ENCODE peak calls at places on chromosomes 6 and 20, in five cellular contexts. D, C, Z, Y and K are unnamed samples.

GRCh38 chr20:62685781-62686555 is 22.7 kb upstream of the NTSR1 start:
- DNase-seq in D (no peak), C (peak), Z (no peak), Y (no peak), K (no peak)

GRCh38 chr20:34220581-34220980 is 20.6 kb upstream of the ASIP start:
- DNase-seq in D (no peak), C (no peak), Z (no peak), Y (no peak), K (no peak)

GRCh38 chr6:77543601-77544000 is 80.3 kb upstream of the HTR1B start:
- DNase-seq in D (no peak), C (no peak), Z (no peak), Y (no peak), K (no peak)

GRCh38 chr6:150027806-150028565 is 2.7 kb upstream of the RAET1L start:
- DNase-seq in D (no peak), C (no peak), Z (no peak), Y (no peak), K (no peak)

GRCh38 chr6:5989141-5989723 is 17.5 kb downstream of the NRN1 start:
- DNase-seq in D (no peak), C (peak), Z (no peak), Y (no peak), K (no peak)

GRCh38 chr6:119342430-119342829 is 7.1 kb downstream of the MAN1A1 start:
- DNase-seq in D (no peak), C (no peak), Z (no peak), Y (no peak), K (no peak)

GRCh38 chr6:7402746-7403145 is 13.1 kb downstream of the RIOK1 start:
- DNase-seq in D (no peak), C (peak), Z (no peak), Y (no peak), K (no peak)

GRCh38 chr6:56860466-56860865 is 94.4 kb upstream of the BEND6 start:
- DNase-seq in D (no peak), C (no peak), Z (no peak), Y (no peak), K (no peak)

GRCh38 chr6:12958052-12958706 is 241.6 kb downstream of the PHACTR1 start:
- DNase-seq in D (no peak), C (peak), Z (no peak), Y (no peak), K (no peak)

GRCh38 chr20:6769953-6770831 is 2.7 kb downstream of the BMP2 start:
- DNase-seq in D (no peak), C (no peak), Z (peak), Y (no peak), K (no peak)

GRCh38 chr6:97032950-97033349 is 108.4 kb downstream of the KLHL32 start:
- DNase-seq in D (no peak), C (no peak), Z (no peak), Y (no peak), K (no peak)

GRCh38 chr6:150813993-150814359 is 51.5 kb upstream of the MTHFD1L start:
- DNase-seq in D (no peak), C (no peak), Z (no peak), Y (no peak), K (no peak)

GRCh38 chr20:15162061-15162740 is 824.8 kb upstream of the FLRT3 start:
- DNase-seq in D (no peak), C (no peak), Z (no peak), Y (no peak), K (no peak)

GRCh38 chr6:138593100-138593877 is 94.0 kb upstream of the NHSL1 start:
- DNase-seq in D (peak), C (peak), Z (no peak), Y (peak), K (no peak)

GRCh38 chr6:167668019-167668753 is 158.5 kb upstream of the AFDN start:
- DNase-seq in D (no peak), C (no peak), Z (no peak), Y (no peak), K (no peak)

GRCh38 chr6:154380733-154381132 is 24.1 kb upstream of the IPCEF1 start:
- DNase-seq in D (no peak), C (no peak), Z (no peak), Y (no peak), K (no peak)

GRCh38 chr6:43803055-43803782 is 33.2 kb downstream of the VEGFA start:
- DNase-seq in D (no peak), C (no peak), Z (no peak), Y (no peak), K (no peak)

GRCh38 chr20:56373942-56374341 is 15.2 kb downstream of the FAM210B start:
- DNase-seq in D (no peak), C (peak), Z (no peak), Y (no peak), K (no peak)

GRCh38 chr20:33339515-33340058 is 56.6 kb downstream of the BPIFB1 start:
- DNase-seq in D (no peak), C (no peak), Z (no peak), Y (no peak), K (no peak)

GRCh38 chr6:9204171-9204570 is 768.8 kb upstream of the SLC35B3 start:
- DNase-seq in D (no peak), C (no peak), Z (no peak), Y (no peak), K (no peak)

GRCh38 chr20:48286571-48287551 is 501.6 kb upstream of the SULF2 start:
- DNase-seq in D (no peak), C (no peak), Z (peak), Y (no peak), K (no peak)

GRCh38 chr6:43123691-43124314 is 47.3 kb upstream of the SRF start:
- DNase-seq in D (no peak), C (no peak), Z (peak), Y (no peak), K (no peak)

GRCh38 chr6:43575105-43575771 is 600 bp downstream of the XPO5 start:
- DNase-seq in D (peak), C (peak), Z (no peak), Y (no peak), K (peak)

GRCh38 chr20:63473555-63474449 is 1.3 kb upstream of the KCNQ2 start:
- DNase-seq in D (no peak), C (no peak), Z (no peak), Y (no peak), K (no peak)

GRCh38 chr20:38001981-38002380 is 31.3 kb downstream of the TTI1 start:
- DNase-seq in D (no peak), C (no peak), Z (no peak), Y (no peak), K (no peak)

GRCh38 chr20:25057234-25058050 is 497 bp downstream of the ACSS1 start:
- DNase-seq in D (peak), C (peak), Z (peak), Y (peak), K (peak)

GRCh38 chr6:105536961-105537360 is 134.1 kb upstream of the PREP start:
- DNase-seq in D (no peak), C (no peak), Z (no peak), Y (no peak), K (no peak)

GRCh38 chr6:37985355-37985754 is 165.8 kb downstream of the ZFAND3 start:
- DNase-seq in D (peak), C (no peak), Z (no peak), Y (peak), K (peak)

GRCh38 chr6:90105766-90106165 is 190.9 kb downstream of the BACH2 start:
- DNase-seq in D (no peak), C (peak), Z (no peak), Y (no peak), K (no peak)

GRCh38 chr6:113315879-113316278 is 541.3 kb upstream of the MARCKS start:
- DNase-seq in D (no peak), C (no peak), Z (no peak), Y (no peak), K (no peak)

GRCh38 chr20:47262365-47263013 is 94.0 kb downstream of the ZMYND8 start:
- DNase-seq in D (no peak), C (no peak), Z (no peak), Y (no peak), K (no peak)

GRCh38 chr6:79824231-79824630 is 123.1 kb downstream of the ELOVL4 start:
- DNase-seq in D (no peak), C (no peak), Z (no peak), Y (no peak), K (no peak)

GRCh38 chr6:816510-817084 is 123.7 kb upstream of the EXOC2 start:
- DNase-seq in D (no peak), C (peak), Z (no peak), Y (no peak), K (no peak)

GRCh38 chr20:63004607-63005211 is 2.1 kb downstream of the BHLHE23 start:
- DNase-seq in D (no peak), C (no peak), Z (no peak), Y (no peak), K (no peak)

GRCh38 chr6:30749554-30750378 is 5.4 kb upstream of the IER3 start:
- DNase-seq in D (no peak), C (no peak), Z (no peak), Y (no peak), K (no peak)

GRCh38 chr20:59945175-59945574 is 5.0 kb downstream of the FAM217B start:
- DNase-seq in D (no peak), C (no peak), Z (no peak), Y (no peak), K (no peak)

GRCh38 chr6:145276746-145277145 is 458.6 kb downstream of the EPM2A start:
- DNase-seq in D (no peak), C (no peak), Z (no peak), Y (no peak), K (no peak)

GRCh38 chr6:167238694-167239467 is 52.2 kb upstream of the UNC93A start:
- DNase-seq in D (no peak), C (no peak), Z (no peak), Y (no peak), K (no peak)